ENCODE peak calls at places on chromosomes 13 and 19, in five cellular contexts. E is fibroblast of lung, S is mesendoderm, V is cardiac muscle cell, H is colonic mucosa. K is an unnamed sample.

GRCh38 chr19:4817467-4818277 is 13.8 kb downstream of the TICAM1 start:
- DNase-seq in H (no peak), S (no peak), E (no peak), V (no peak), K (no peak)

GRCh38 chr13:113820813-113821651 is 42.8 kb downstream of the GAS6 start:
- DNase-seq in V (no peak), H (no peak), E (peak), S (no peak), K (peak)

GRCh38 chr13:95714142-95714832 is 37.3 kb downstream of the DNAJC3 start:
- DNase-seq in V (no peak), E (peak), H (no peak), S (no peak), K (peak)

GRCh38 chr13:93715866-93716265 is 489.3 kb downstream of the GPC6 start:
- DNase-seq in H (no peak), V (no peak), S (no peak), E (no peak), K (peak)

GRCh38 chr13:26022538-26023292 is 29.1 kb downstream of the SHISA2 start:
- DNase-seq in H (no peak), E (peak), V (peak), S (no peak), K (peak)

GRCh38 chr13:98429977-98430785 is 146.7 kb downstream of the STK24 start:
- DNase-seq in S (peak), E (peak), V (no peak), H (no peak), K (no peak)

GRCh38 chr19:658916-659839 is 3.8 kb downstream of the RNF126 start:
- DNase-seq in V (no peak), S (no peak), E (peak), H (no peak), K (peak)

GRCh38 chr13:48235100-48235813 is 2.3 kb downstream of the ITM2B start:
- DNase-seq in H (no peak), E (peak), S (peak), V (peak), K (no peak)

GRCh38 chr19:35216833-35217707 is 11.5 kb downstream of the FAM187B start:
- DNase-seq in E (no peak), H (peak), S (peak), V (no peak), K (no peak)

GRCh38 chr13:33633701-33634525 is 184.0 kb upstream of the RFC3 start:
- DNase-seq in H (no peak), S (peak), V (no peak), E (peak), K (peak)

GRCh38 chr13:83546476-83546875 is 335.8 kb downstream of the SLITRK1 start:
- DNase-seq in H (no peak), E (peak), V (no peak), S (no peak), K (no peak)

GRCh38 chr13:111658150-111659100 is 338.0 kb downstream of the TEX29 start:
- DNase-seq in H (no peak), V (peak), E (no peak), S (peak), K (no peak)

GRCh38 chr13:30565658-30566057 is 52.1 kb upstream of the USPL1 start:
- DNase-seq in E (peak), S (no peak), H (no peak), V (no peak), K (no peak)

GRCh38 chr13:40077396-40078027 is 422.1 kb downstream of the COG6 start:
- DNase-seq in V (no peak), H (no peak), E (no peak), S (no peak), K (no peak)

GRCh38 chr13:113903361-113903760 is 39.5 kb upstream of the GAS6 start:
- DNase-seq in S (no peak), E (peak), V (no peak), H (peak), K (no peak)

GRCh38 chr13:97367427-97367826 is 66.5 kb upstream of the RAP2A start:
- DNase-seq in S (peak), H (no peak), V (no peak), E (peak), K (peak)

GRCh38 chr19:14369399-14370168 is 11.7 kb upstream of the ADGRE5 start:
- DNase-seq in E (peak), V (peak), S (no peak), H (no peak), K (peak)

GRCh38 chr19:38731654-38732301 is 12.5 kb downstream of the CAPN12 start:
- DNase-seq in H (peak), E (no peak), V (no peak), S (no peak), K (no peak)

GRCh38 chr13:36096411-36097184 is 34.6 kb downstream of the DCLK1 start:
- DNase-seq in S (no peak), H (no peak), V (no peak), E (peak), K (peak)

GRCh38 chr19:42443944-42444398 is 1.2 kb upstream of the CXCL17 start:
- DNase-seq in H (peak), V (no peak), S (no peak), E (no peak), K (no peak)

GRCh38 chr13:87878706-87879105 is 207.5 kb downstream of the SLITRK5 start:
- DNase-seq in S (no peak), E (peak), V (no peak), H (no peak), K (no peak)

GRCh38 chr13:46324976-46325375 is 62.1 kb downstream of the RUBCNL start:
- DNase-seq in V (no peak), H (no peak), S (no peak), E (peak), K (peak)

GRCh38 chr19:19034204-19034624 is 811 bp downstream of the ARMC6 start:
- DNase-seq in H (peak), S (peak), V (peak), E (peak), K (peak)

GRCh38 chr19:48445256-48445605 is 552 bp upstream of the GRWD1 start:
- DNase-seq in H (no peak), V (peak), E (peak), S (peak), K (peak)

GRCh38 chr13:26882731-26883130 is 122.1 kb upstream of the GPR12 start:
- DNase-seq in S (no peak), E (no peak), H (no peak), V (no peak), K (no peak)

GRCh38 chr13:99282264-99283231 is 24.4 kb upstream of the GPR18 start:
- DNase-seq in H (no peak), S (no peak), E (no peak), V (no peak), K (peak)

GRCh38 chr13:83880275-83881027 is 1.8 kb downstream of the SLITRK1 start:
- DNase-seq in E (no peak), V (no peak), H (no peak), S (no peak), K (no peak)

GRCh38 chr19:1327125-1327524 is 41.5 kb downstream of the EFNA2 start:
- DNase-seq in H (no peak), V (no peak), S (no peak), E (no peak), K (no peak)

DNA sequence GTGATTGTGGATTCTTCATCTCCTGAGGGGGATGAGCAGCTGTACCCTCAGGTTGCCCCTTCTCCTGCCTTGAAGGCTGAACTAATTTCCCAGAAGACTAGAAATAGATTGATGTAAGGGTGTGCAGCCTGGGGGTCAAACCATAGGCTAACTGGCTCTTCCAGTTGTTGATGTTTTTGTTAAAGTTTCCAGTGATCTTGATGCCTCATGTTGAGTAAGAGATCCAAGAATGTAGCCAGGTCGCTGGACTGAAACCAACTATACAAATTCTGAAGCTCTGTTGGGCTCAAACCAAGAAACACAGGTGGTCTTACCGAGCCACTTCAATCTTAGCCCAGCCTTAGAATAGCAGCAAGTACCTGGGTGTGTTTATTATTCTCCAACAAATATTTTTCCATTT is 391.8 kb downstream of the KLF5 start:
- DNase-seq in V (no peak), S (no peak), E (peak), H (no peak), K (no peak)
- H3K4me3 ChIP-seq in V (no peak), S (no peak), E (no peak), H (no peak), K (no peak)

DNA sequence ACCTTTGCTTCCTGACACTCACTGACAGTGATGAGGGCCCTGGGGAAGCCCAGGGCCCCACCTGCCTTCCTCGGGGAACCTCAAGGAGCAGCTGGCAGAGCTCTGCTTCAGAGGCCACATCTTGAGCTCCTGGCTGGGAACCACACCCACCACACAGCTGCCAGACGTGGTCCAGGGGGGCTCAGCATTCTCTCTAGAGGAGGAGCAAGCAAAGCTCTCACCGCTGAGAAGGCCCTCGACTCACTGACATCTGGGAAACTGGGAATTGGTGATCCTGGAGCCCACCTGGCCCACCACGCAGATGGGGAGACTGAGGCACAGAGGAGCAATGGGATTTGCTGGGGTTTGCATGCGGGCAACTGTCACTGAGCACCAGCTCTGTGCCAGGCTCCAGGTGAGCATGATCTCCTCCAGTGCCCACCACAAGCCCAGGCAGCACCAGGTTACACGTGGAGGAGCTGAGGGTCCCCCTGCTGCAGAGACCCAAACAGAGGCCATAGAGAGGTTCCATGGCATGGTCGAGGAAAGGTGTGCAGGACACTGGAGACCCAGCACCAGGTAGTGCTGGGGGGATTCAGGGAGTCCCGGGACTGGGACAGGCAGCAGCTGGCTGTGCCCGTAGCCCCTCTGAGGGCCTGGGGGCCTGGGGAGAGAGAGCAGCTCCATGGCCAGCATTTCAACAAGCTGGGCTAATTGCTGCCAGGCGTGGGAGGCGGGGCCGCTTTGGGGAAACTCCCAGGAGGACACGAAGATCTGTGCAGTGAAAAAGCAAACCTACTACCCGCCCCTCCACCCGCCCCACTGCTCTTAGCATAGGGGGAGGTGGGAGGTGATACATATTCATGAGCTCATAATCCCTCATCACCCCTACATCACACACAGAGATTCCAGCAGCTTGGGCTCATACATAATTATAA is 33.4 kb downstream of the PEPD start:
- DNase-seq in S (no peak), V (no peak), E (no peak), H (no peak), K (no peak)
- H3K4me3 ChIP-seq in S (no peak), V (no peak), E (no peak), H (no peak), K (no peak)

DNA sequence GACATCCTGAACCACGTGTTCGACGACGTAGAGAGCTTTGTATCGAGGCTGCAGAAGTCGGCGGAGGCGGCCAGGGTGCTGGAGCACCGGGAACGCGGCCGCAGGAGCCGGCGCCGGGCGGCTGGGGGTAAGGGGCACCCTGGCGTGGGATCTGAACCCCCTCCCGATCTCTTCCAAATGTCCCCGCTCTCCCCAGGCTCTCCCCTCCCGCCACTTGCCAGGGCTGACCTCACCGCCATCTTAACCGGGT is 6.0 kb downstream of the EPS8L1 start:
- DNase-seq in H (no peak), S (no peak), E (no peak), V (no peak), K (no peak)
- H3K4me3 ChIP-seq in H (no peak), S (no peak), E (no peak), V (peak), K (no peak)

GRCh38 chr19:47036233-47036651 is 12.2 kb downstream of the TMEM160 start:
- DNase-seq in S (no peak), V (no peak), H (peak), E (no peak), K (peak)

GRCh38 chr19:47035495-47036232 is 12.8 kb downstream of the TMEM160 start:
- DNase-seq in E (peak), H (peak), V (peak), S (peak), K (peak)

GRCh38 chr19:47032171-47032811 is 12.7 kb downstream of the NPAS1 start:
- DNase-seq in H (peak), E (no peak), V (peak), S (peak), K (no peak)

GRCh38 chr19:47037766-47038165 is 10.7 kb downstream of the TMEM160 start:
- DNase-seq in S (no peak), H (no peak), V (no peak), E (no peak), K (no peak)

GRCh38 chr19:47035127-47035494 is 13.3 kb downstream of the TMEM160 start:
- DNase-seq in H (peak), E (peak), S (peak), V (no peak), K (peak)
- H3K4me3 ChIP-seq in H (peak), E (peak), S (no peak), V (peak), K (peak)

GRCh38 chr19:44753932-44754742 is 5.6 kb downstream of the BCL3 start:
- DNase-seq in H (peak), S (peak), E (peak), V (peak), K (peak)

GRCh38 chr19:44753619-44753931 is 5.1 kb downstream of the BCL3 start:
- DNase-seq in S (no peak), V (no peak), H (no peak), E (no peak), K (no peak)

GRCh38 chr19:44755219-44755618 is 6.7 kb downstream of the BCL3 start:
- DNase-seq in E (no peak), V (no peak), S (no peak), H (no peak), K (no peak)

GRCh38 chr19:44756089-44756562 is 7.6 kb downstream of the BCL3 start:
- DNase-seq in S (no peak), H (no peak), E (peak), V (no peak), K (no peak)

DNA sequence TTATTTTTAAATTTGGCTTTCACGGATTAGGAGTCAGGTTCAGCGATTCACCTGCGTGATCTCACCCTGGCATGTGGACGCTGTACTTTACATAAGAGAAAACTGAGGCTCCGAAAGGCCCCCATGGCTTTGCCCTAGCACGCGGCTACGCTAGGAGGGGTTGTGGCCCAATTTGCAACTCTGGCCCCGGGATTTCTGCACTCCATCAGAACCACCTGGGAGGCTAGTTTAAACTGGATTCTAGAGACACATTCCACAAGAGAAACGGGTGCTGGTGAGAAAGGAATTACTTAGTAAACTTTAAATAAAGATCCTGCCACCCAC is 6.2 kb downstream of the BCL3 start:
- DNase-seq in E (no peak), H (peak), S (no peak), V (no peak), K (no peak)
- H3K4me3 ChIP-seq in E (peak), H (peak), S (no peak), V (peak), K (no peak)

DNA sequence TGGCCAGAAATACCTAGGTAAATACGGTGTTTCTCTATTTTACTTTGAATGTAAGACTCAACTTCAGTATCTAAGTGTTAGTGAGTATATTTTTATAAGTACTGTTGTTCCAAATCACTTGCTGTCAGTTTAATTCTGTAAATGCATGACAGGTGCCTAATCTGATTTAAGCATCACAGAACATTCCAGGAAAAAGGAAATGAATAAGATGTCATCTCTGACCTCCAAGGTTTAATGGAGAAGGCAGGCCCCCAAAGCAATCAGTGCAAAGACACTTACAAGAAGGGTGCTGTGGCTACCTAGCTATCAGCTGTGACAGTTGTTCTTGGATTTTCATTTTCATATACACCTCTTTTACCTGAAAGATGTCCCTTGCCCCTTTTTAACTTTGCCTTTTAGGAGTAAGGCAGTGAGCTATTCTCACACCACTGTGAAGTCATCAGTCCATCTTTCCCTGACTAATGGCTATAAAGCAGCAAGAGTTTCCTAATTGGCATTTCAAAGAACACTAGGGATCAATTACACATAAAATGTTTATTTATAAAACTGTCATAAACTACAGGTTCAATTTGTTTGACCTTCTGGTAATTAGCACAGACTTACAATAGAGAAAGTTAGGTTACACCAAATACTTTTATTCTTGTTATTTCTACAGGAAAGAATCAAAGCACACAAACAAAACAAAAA is 427.6 kb downstream of the SPRY2 start:
- DNase-seq in V (no peak), H (no peak), E (no peak), S (no peak), K (no peak)
- H3K4me3 ChIP-seq in V (no peak), H (no peak), E (no peak), S (no peak), K (no peak)

K was measured in fibroblast of mammary gland.